ENCODE peak calls at places on chromosomes 3 and 15, in six cellular contexts. R is neural progenitor cell, S is PC-9, L is bronchial epithelial cell, X is sigmoid colon, A is Caco-2. W is an unnamed sample. For H3K36me3, the result is how much of the 10 kb centered on the place peaks cover.

GRCh38 chr3:19885468-19885867 is 48.5 kb downstream of the EFHB start:
- DNase-seq in S (no peak), X (no peak), L (peak), R (peak), A (no peak), W (no peak)

GRCh38 chr3:110026421-110026820 is 689.1 kb upstream of the DPPA4 start:
- DNase-seq in X (no peak), R (no peak), L (no peak), S (no peak), A (no peak), W (no peak)

GRCh38 chr3:189914799-189915198 is 205.9 kb downstream of the P3H2 start:
- DNase-seq in A (no peak), S (peak), L (peak), R (no peak), X (no peak), W (no peak)

GRCh38 chr3:183664913-183665381 is 29.5 kb downstream of the KLHL24 start:
- DNase-seq in L (peak), A (no peak), R (no peak), X (no peak), S (no peak), W (no peak)

GRCh38 chr15:21261965-21262850 is 178.1 kb downstream of the POTEB3 start:
- DNase-seq in L (no peak), R (no peak), X (peak), S (no peak), A (peak), W (no peak)

GRCh38 chr15:88648357-88649214 is 9.8 kb downstream of the ISG20 start:
- DNase-seq in R (no peak), L (peak), S (no peak), A (no peak), X (peak), W (no peak)

GRCh38 chr3:45994661-45995369 is 809 bp downstream of the FYCO1 start:
- DNase-seq in X (peak), R (peak), L (no peak), S (no peak), A (no peak), W (no peak)

GRCh38 chr3:58955308-58955707 is 94.5 kb downstream of the CFAP20DC start:
- DNase-seq in S (no peak), A (no peak), X (no peak), L (no peak), R (peak), W (no peak)

GRCh38 chr3:177197041-177197933 is at the start of gene TBL1XR1:
- DNase-seq in X (peak), A (peak), L (peak), R (peak), S (peak), W (peak)

GRCh38 chr3:95939235-95939824 is 875.1 kb upstream of the EPHA6 start:
- DNase-seq in L (no peak), R (no peak), S (no peak), X (no peak), A (no peak), W (no peak)

GRCh38 chr3:36992806-36993325 is at the start of gene EPM2AIP1:
- DNase-seq in L (no peak), R (peak), A (no peak), S (no peak), X (peak), W (peak)

GRCh38 chr3:88954853-88955252 is 152.6 kb upstream of the EPHA3 start:
- DNase-seq in A (no peak), R (no peak), L (no peak), X (no peak), S (no peak), W (no peak)

GRCh38 chr3:141456328-141456689 is 30.5 kb upstream of the RASA2 start:
- DNase-seq in X (no peak), L (peak), S (no peak), A (no peak), R (no peak), W (no peak)

GRCh38 chr15:83762367-83762766 is 108.4 kb downstream of the ADAMTSL3 start:
- DNase-seq in S (no peak), L (no peak), X (no peak), A (no peak), R (no peak), W (no peak)

GRCh38 chr15:96320703-96321421 is 9.6 kb upstream of the NR2F2 start:
- DNase-seq in L (no peak), R (peak), S (no peak), A (no peak), X (no peak), W (no peak)

GRCh38 chr3:35944915-35945710 is 305.8 kb downstream of the ARPP21 start:
- DNase-seq in A (no peak), S (no peak), X (no peak), R (no peak), L (peak), W (no peak)

GRCh38 chr3:183116051-183116614 is 16.8 kb upstream of the MCCC1 start:
- DNase-seq in R (peak), X (no peak), A (peak), S (no peak), L (peak), W (peak)

GRCh38 chr3:4641863-4642262 is 148.7 kb downstream of the ITPR1 start:
- DNase-seq in S (no peak), L (no peak), R (no peak), A (no peak), X (no peak), W (no peak)

GRCh38 chr15:98905981-98906711 is 101.4 kb downstream of the PGPEP1L start:
- DNase-seq in R (no peak), S (no peak), L (no peak), A (no peak), X (no peak), W (no peak)

GRCh38 chr3:21049368-21050062 is 701.5 kb downstream of the ZNF385D start:
- DNase-seq in A (no peak), S (no peak), L (no peak), R (no peak), X (no peak), W (no peak)

GRCh38 chr3:110521019-110521418 is 550.6 kb upstream of the NECTIN3 start:
- DNase-seq in X (no peak), S (peak), A (no peak), L (peak), R (no peak), W (no peak)

GRCh38 chr3:148379763-148380162 is 317.9 kb upstream of the AGTR1 start:
- DNase-seq in L (peak), A (no peak), X (no peak), R (peak), S (no peak), W (no peak)

DNA sequence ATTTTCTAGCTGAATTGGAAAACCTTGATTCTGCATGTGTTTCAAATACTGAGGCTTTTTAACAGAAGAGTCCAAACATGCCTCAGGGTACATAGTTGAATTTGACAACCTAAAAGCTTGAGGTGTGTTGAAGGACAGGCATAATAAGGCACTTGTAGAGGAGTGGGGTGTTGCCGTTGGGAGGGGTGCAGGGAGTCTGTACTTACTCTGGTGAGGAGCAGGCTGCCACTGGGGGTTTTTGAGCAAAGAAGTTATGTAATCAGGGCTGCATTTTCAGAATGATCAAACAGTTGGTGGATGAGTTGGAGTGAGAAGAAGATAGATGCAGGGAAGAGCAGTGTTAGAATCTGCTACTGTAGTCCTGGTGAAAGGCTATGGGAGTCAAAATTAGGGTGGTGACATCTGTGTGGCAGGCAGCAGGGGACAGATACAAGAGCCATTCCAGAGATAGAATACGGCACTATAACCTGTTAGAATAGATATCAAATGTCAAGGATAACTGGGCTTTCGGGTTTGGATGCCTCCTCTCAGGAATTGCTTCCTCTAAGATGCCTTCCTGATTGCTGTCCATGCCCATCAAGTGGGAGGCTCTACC is 161.6 kb downstream of the GHSR start:
- DNase-seq in A (no peak), X (no peak), L (no peak), S (no peak), R (no peak), W (no peak)
- H3K36me3 ChIP-seq in A (under half), X (under half), L (under half), S (half or more), R (under half), W (under half)

DNA sequence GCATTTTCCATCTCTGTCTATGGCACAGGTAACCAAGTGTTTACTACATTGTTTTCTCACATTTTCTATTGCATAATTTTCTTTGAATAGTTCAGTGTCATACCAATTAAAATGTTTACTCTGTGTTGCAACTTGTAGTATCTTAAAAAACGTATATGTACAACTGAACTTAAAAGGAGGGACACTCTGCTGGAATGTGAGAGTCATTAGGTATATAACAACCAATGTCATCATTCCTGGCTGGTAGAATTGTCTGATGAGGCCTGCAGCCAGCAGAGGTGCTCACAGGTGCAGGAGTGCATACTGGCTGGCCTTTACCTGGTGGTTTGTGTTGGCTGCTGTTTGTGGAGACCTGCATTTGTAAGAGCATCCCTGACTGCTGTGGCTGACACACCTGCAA is 19.1 kb upstream of the RARRES1 start:
- DNase-seq in R (no peak), A (no peak), L (no peak), X (no peak), S (no peak), W (no peak)
- H3K4me3 ChIP-seq in R (no peak), A (no peak), L (no peak), X (no peak), S (no peak), W (no peak)

GRCh38 chr15:23823508-23823907 is 136.4 kb upstream of the NDN start:
- DNase-seq in A (no peak), S (peak), R (peak), L (no peak), X (no peak), W (no peak)
- TF ChIP-seq CTCF in A (peak), S (peak), R (peak), L (no peak), X (no peak), W (no peak)

GRCh38 chr3:69032137-69032536 is 18.7 kb upstream of the EOGT start:
- DNase-seq in R (no peak), L (no peak), X (no peak), A (no peak), S (no peak), W (no peak)
- H3K36me3 ChIP-seq in R (under half), L (under half), X (under half), A (under half), S (under half), W (under half)

GRCh38 chr3:14127106-14127505 is 2.3 kb downstream of the TMEM43 start:
- DNase-seq in L (no peak), X (no peak), S (no peak), A (no peak), R (no peak), W (no peak)

GRCh38 chr3:14127516-14128161 is 2.8 kb downstream of the TMEM43 start:
- DNase-seq in S (no peak), R (no peak), A (no peak), X (no peak), L (no peak), W (no peak)

GRCh38 chr3:14125193-14126016 is 553 bp downstream of the TMEM43 start:
- DNase-seq in X (peak), A (peak), S (peak), L (peak), R (peak), W (peak)

GRCh38 chr3:14124615-14125192 is at the start of the genes CHCHD4 and TMEM43:
- DNase-seq in R (peak), L (peak), A (peak), X (peak), S (peak), W (peak)

DNA sequence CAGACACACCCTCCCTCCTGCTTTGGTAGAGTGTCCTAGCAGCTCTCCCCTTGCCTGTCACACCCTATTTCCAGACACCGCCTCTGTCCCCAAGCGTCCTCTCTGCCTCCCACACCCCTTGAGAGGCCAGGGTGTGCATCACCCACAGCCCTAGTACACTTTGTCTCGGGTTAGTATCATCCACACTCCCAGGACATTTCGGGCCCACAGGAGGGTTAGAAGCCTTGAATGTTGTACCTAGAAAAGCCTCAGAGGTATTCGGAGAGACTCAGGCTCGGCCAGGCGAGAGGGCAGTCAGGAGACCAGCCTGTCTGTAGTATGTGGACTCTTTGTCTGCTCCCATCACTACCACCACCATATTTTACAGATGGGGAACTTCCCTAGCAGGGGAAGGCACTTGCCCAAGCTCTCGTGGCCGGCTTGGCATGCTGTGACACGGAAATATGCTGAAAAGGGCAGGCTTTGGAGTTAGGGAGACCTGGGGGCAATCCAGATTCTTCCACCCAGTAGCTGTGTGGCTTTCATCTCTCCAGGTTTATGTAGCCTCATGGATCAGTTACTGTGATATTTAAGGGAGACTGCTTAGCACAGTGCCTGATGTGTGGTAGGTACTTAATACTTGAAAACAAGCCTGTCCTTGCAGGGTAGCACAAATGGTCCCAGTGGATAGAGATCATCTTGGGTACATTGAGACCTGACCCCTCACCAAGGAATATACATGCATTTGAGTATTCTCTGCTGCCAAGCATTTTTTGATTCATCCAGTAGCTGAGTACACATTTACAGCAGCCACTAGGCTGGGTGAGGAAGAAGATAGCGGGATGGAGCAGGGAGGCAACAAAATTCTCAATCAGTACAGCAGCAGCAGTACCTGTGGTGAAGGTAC is 1.4 kb downstream of the TMEM43 start:
- DNase-seq in X (no peak), L (no peak), R (no peak), S (no peak), A (no peak), W (no peak)
- H3K4me3 ChIP-seq in X (peak), L (peak), R (peak), S (peak), A (peak), W (peak)

W was measured in lung.